ENCODE peak calls at places on chromosomes 2 and 18, in nine cellular contexts. F is left ventricle myocardium superior, N is neuronal stem cell, S is Panc1, E is right cardiac atrium, Y is endothelial cell of umbilical vein, G is ascending aorta, O is NCI-H524, M is COR-L47. Z is an unnamed sample.

GRCh38 chr2:194087569-194087968 is 1569.5 kb upstream of the SLC39A10 start:
- DNase-seq in F (no peak), N (no peak), S (no peak), E (no peak), Y (no peak), G (no peak), O (no peak), M (peak; percentile 79), Z (no peak)

GRCh38 chr2:141810148-141810547 is 320.7 kb downstream of the LRP1B start:
- DNase-seq in F (no peak), N (no peak), S (no peak), E (no peak), Y (no peak), G (no peak), O (no peak), M (no peak), Z (no peak)

GRCh38 chr2:67486041-67486796 is 89.1 kb downstream of the ETAA1 start:
- DNase-seq in F (peak; percentile 49), N (no peak), S (no peak), E (peak; percentile 41), Y (no peak), G (no peak), O (no peak), M (no peak), Z (no peak)

GRCh38 chr2:26528870-26529269 is 50.9 kb upstream of the OTOF start:
- DNase-seq in F (no peak), N (no peak), S (no peak), E (no peak), Y (no peak), G (peak; percentile 42), O (no peak), M (no peak), Z (no peak)

GRCh38 chr2:43841949-43842865 is 3.4 kb downstream of the ABCG8 start:
- DNase-seq in F (no peak), N (no peak), S (no peak), E (no peak), Y (no peak), G (no peak), O (no peak), M (no peak), Z (no peak)

GRCh38 chr2:88950010-88950409 is 258.5 kb downstream of the RPIA start:
- DNase-seq in F (no peak), N (no peak), S (no peak), E (no peak), Y (peak; percentile 24), G (no peak), O (no peak), M (peak; percentile 20), Z (no peak)

GRCh38 chr2:72457801-72458516 is 310.3 kb upstream of the CYP26B1 start:
- DNase-seq in F (no peak), N (no peak), S (no peak), E (no peak), Y (no peak), G (no peak), O (no peak), M (no peak), Z (no peak)

GRCh38 chr2:2044658-2045057 is 286.4 kb downstream of the MYT1L start:
- DNase-seq in F (no peak), N (no peak), S (no peak), E (no peak), Y (no peak), G (no peak), O (no peak), M (no peak), Z (no peak)

GRCh38 chr18:8834837-8835236 is 129.5 kb downstream of the MTCL1 start:
- DNase-seq in F (no peak), N (no peak), S (no peak), E (no peak), Y (no peak), G (no peak), O (no peak), M (no peak), Z (no peak)

GRCh38 chr2:41723531-41723930 is 324.3 kb upstream of the PKDCC start:
- DNase-seq in F (no peak), N (peak; percentile 9), S (no peak), E (no peak), Y (no peak), G (no peak), O (no peak), M (no peak), Z (no peak)

GRCh38 chr2:234579231-234579962 is 82.5 kb upstream of the ARL4C start:
- DNase-seq in F (no peak), N (no peak), S (no peak), E (no peak), Y (no peak), G (no peak), O (no peak), M (no peak), Z (no peak)

GRCh38 chr2:192195548-192196418 is 1.1 kb upstream of the TMEFF2 start:
- DNase-seq in F (peak; percentile 22), N (peak; percentile 73), S (no peak), E (peak; percentile 42), Y (peak; percentile 43), G (peak; percentile 59), O (peak; percentile 10), M (no peak), Z (no peak)

GRCh38 chr18:23226930-23227728 is 91.8 kb downstream of the CABLES1 start:
- DNase-seq in F (peak; percentile 69), N (no peak), S (no peak), E (peak; percentile 86), Y (peak; percentile 96), G (peak; percentile 90), O (no peak), M (no peak), Z (peak; percentile 83)

GRCh38 chr2:175750195-175750594 is 251.9 kb downstream of the LNPK start:
- DNase-seq in F (no peak), N (no peak), S (no peak), E (no peak), Y (no peak), G (no peak), O (no peak), M (no peak), Z (no peak)

GRCh38 chr2:84832772-84833461 is 48.0 kb downstream of the TRABD2A start:
- DNase-seq in F (peak; percentile 32), N (no peak), S (no peak), E (no peak), Y (no peak), G (peak; percentile 66), O (no peak), M (no peak), Z (no peak)

GRCh38 chr2:23905155-23905554 is 21.8 kb downstream of the ATAD2B start:
- DNase-seq in F (no peak), N (no peak), S (no peak), E (no peak), Y (no peak), G (no peak), O (no peak), M (no peak), Z (no peak)

GRCh38 chr2:189657867-189658266 is 3.4 kb upstream of the ASNSD1 start:
- DNase-seq in F (peak; percentile 43), N (no peak), S (no peak), E (peak; percentile 78), Y (no peak), G (no peak), O (no peak), M (no peak), Z (no peak)

GRCh38 chr2:191345788-191346187 is 100.6 kb downstream of the MYO1B start:
- DNase-seq in F (no peak), N (no peak), S (no peak), E (no peak), Y (no peak), G (no peak), O (no peak), M (no peak), Z (no peak)

GRCh38 chr2:29322011-29322410 is 206.8 kb downstream of the CLIP4 start:
- DNase-seq in F (no peak), N (no peak), S (no peak), E (no peak), Y (no peak), G (no peak), O (no peak), M (no peak), Z (no peak)

GRCh38 chr2:77713412-77713811 is 191.2 kb upstream of the LRRTM4 start:
- DNase-seq in F (no peak), N (no peak), S (no peak), E (no peak), Y (no peak), G (no peak), O (no peak), M (no peak), Z (no peak)

GRCh38 chr18:13353424-13353823 is 134.9 kb downstream of the LDLRAD4 start:
- DNase-seq in F (no peak), N (no peak), S (no peak), E (no peak), Y (peak; percentile 13), G (no peak), O (no peak), M (no peak), Z (no peak)

GRCh38 chr2:215717627-215718412 is 282.0 kb upstream of the FN1 start:
- DNase-seq in F (no peak), N (no peak), S (no peak), E (no peak), Y (peak; percentile 88), G (no peak), O (no peak), M (no peak), Z (no peak)

GRCh38 chr2:20577495-20578235 is 73.2 kb downstream of the HS1BP3 start:
- DNase-seq in F (no peak), N (no peak), S (no peak), E (no peak), Y (peak; percentile 47), G (no peak), O (no peak), M (no peak), Z (no peak)

GRCh38 chr2:207200136-207200535 is 34.4 kb upstream of the KLF7 start:
- DNase-seq in F (no peak), N (no peak), S (no peak), E (no peak), Y (no peak), G (no peak), O (no peak), M (peak; percentile 88), Z (no peak)

GRCh38 chr2:45275235-45275805 is 266.1 kb upstream of the SIX2 start:
- DNase-seq in F (no peak), N (no peak), S (no peak), E (no peak), Y (peak; percentile 70), G (no peak), O (no peak), M (no peak), Z (no peak)

GRCh38 chr2:9174771-9175441 is 31.7 kb upstream of the ASAP2 start:
- DNase-seq in F (no peak), N (no peak), S (no peak), E (peak; percentile 41), Y (peak; percentile 64), G (no peak), O (peak; percentile 60), M (no peak), Z (peak; percentile 20)

GRCh38 chr2:133495226-133495625 is 73.0 kb downstream of the NCKAP5 start:
- DNase-seq in F (no peak), N (no peak), S (no peak), E (no peak), Y (no peak), G (no peak), O (no peak), M (no peak), Z (no peak)

GRCh38 chr2:219433666-219434467 is 776 bp upstream of the SPEG start:
- DNase-seq in F (peak; percentile 51), N (no peak), S (no peak), E (no peak), Y (no peak), G (no peak), O (no peak), M (peak; percentile 23), Z (no peak)

GRCh38 chr18:30908381-30908780 is 134.2 kb downstream of the DSC3 start:
- DNase-seq in F (no peak), N (no peak), S (no peak), E (no peak), Y (no peak), G (no peak), O (no peak), M (no peak), Z (no peak)

GRCh38 chr2:232042911-232043564 is 81.5 kb downstream of the DIS3L2 start:
- DNase-seq in F (no peak), N (no peak), S (no peak), E (no peak), Y (no peak), G (no peak), O (no peak), M (no peak), Z (no peak)

GRCh38 chr2:25335971-25336370 is 5.8 kb downstream of the DNMT3A start:
- DNase-seq in F (no peak), N (no peak), S (no peak), E (no peak), Y (no peak), G (no peak), O (no peak), M (no peak), Z (no peak)

Z was measured in pulmonary artery endothelial cell.